ENCODE peak calls at places on chromosomes 12 and 14, in six cellular contexts. W is WTC11, F is A549, C is HepG2, O is H1, A is K562. T is an unnamed sample.

GRCh38 chr14:94592457-94592856 is 11.2 kb downstream of the SERPINA5 start:
- DNase-seq in W (no peak), F (no peak), C (no peak), O (no peak), A (no peak), T (no peak)

GRCh38 chr14:28902930-28903329 is 136.3 kb downstream of the FOXG1 start:
- DNase-seq in W (no peak), F (no peak), C (no peak), O (no peak), A (no peak), T (no peak)

GRCh38 chr14:103118019-103118662 is 5.1 kb upstream of the TNFAIP2 start:
- DNase-seq in W (no peak), F (no peak), C (no peak), O (no peak), A (no peak), T (peak)

GRCh38 chr12:104473374-104473983 is 16.7 kb downstream of the CHST11 start:
- DNase-seq in W (no peak), F (no peak), C (no peak), O (no peak), A (no peak), T (peak)

GRCh38 chr14:70770490-70770889 is 38.8 kb downstream of the MAP3K9 start:
- DNase-seq in W (no peak), F (no peak), C (no peak), O (no peak), A (no peak), T (no peak)

GRCh38 chr12:103441437-103442186 is 54.2 kb downstream of the C12orf42 start:
- DNase-seq in W (no peak), F (no peak), C (no peak), O (no peak), A (no peak), T (no peak)

GRCh38 chr12:101521136-101521535 is 46.0 kb downstream of the SPIC start:
- DNase-seq in W (no peak), F (no peak), C (no peak), O (no peak), A (no peak), T (no peak)

GRCh38 chr12:22627351-22627750 is 2.4 kb downstream of the ETNK1 start:
- DNase-seq in W (no peak), F (no peak), C (no peak), O (no peak), A (no peak), T (peak)

GRCh38 chr14:73714656-73715081 is 485 bp upstream of the PNMA1 start:
- DNase-seq in W (no peak), F (no peak), C (no peak), O (no peak), A (no peak), T (no peak)

GRCh38 chr12:123986374-123986920 is 13.4 kb downstream of the ZNF664 start:
- DNase-seq in W (no peak), F (no peak), C (no peak), O (no peak), A (no peak), T (no peak)

GRCh38 chr12:131389051-131390013 is 321.6 kb upstream of the SFSWAP start:
- DNase-seq in W (no peak), F (no peak), C (no peak), O (no peak), A (no peak), T (no peak)

GRCh38 chr14:66507722-66508546 is at the start of gene GPHN:
- DNase-seq in W (peak), F (peak), C (peak), O (peak), A (peak), T (peak)
- TF ChIP-seq CTCF in W (no peak), F (no peak), C (peak), O (no peak), A (no peak), T (no peak)

GRCh38 chr12:77946541-77947021 is 115.9 kb downstream of the NAV3 start:
- DNase-seq in W (no peak), F (no peak), C (no peak), O (no peak), A (no peak), T (no peak)
- TF ChIP-seq JUN in W (no peak), F (no peak), C (no peak), O (no peak), A (no peak), T (no peak)

DNA sequence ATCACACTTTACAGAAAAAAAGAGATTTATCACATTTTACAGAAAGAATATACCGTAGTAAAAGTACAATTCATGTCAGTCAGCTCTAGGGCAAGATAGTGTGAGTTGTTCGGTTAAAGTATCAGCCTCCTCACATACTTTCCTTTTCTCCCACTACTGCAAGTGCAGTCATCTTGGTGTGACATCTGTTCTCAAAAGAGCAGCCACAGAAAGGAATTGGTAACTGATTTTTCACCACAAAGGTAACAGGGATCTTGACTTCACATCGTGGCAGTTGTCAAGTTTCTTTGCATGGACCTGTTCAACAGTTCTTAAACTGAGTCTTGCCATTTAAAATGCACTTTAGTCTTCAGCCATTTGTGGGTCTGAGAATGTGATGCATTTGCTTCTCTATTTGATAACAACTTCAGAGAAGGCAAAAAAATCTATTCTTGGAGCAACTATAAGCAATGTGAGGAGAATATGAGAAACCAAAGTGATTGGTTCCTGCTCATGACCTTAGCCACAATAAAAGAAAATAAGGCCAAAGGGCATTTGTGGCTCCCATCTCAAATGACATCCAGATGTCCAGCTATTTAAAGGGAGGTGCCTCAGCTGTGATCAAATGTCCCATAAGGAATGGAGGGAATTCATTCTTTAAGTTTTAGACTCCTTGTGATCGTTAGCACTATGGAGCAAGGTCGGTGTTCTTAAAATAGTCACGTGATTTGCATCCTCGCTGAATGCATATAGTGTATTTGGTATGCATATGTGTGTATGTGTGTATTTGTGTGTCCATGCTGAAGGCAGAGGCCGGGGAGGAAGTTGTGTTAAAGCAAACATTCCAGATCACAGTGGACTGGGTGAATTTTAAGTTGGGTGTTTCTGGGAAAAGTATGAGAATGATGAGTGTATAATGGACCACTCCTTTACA is 5.3 kb upstream of the E2F7 start:
- DNase-seq in W (no peak), F (no peak), C (no peak), O (no peak), A (no peak), T (no peak)
- TF ChIP-seq CTCF in W (no peak), F (no peak), C (no peak), O (no peak), A (no peak), T (no peak)

GRCh38 chr12:50639721-50640120 is 124.2 kb upstream of the ATF1 start:
- DNase-seq in W (no peak), F (no peak), C (no peak), O (no peak), A (no peak), T (no peak)
- TF ChIP-seq JUN in W (no peak), F (no peak), C (no peak), O (no peak), A (no peak), T (no peak)

GRCh38 chr12:1665366-1665765 is 25.5 kb upstream of the ADIPOR2 start:
- DNase-seq in W (no peak), F (no peak), C (no peak), O (no peak), A (no peak), T (no peak)

GRCh38 chr12:1663440-1664132 is 27.3 kb upstream of the ADIPOR2 start:
- DNase-seq in W (no peak), F (no peak), C (no peak), O (no peak), A (no peak), T (no peak)

GRCh38 chr12:1666685-1667162 is 24.1 kb upstream of the ADIPOR2 start:
- DNase-seq in W (no peak), F (no peak), C (peak), O (no peak), A (no peak), T (peak)

GRCh38 chr12:1668833-1669543 is 21.9 kb upstream of the ADIPOR2 start:
- DNase-seq in W (no peak), F (no peak), C (peak), O (no peak), A (peak), T (peak)

DNA sequence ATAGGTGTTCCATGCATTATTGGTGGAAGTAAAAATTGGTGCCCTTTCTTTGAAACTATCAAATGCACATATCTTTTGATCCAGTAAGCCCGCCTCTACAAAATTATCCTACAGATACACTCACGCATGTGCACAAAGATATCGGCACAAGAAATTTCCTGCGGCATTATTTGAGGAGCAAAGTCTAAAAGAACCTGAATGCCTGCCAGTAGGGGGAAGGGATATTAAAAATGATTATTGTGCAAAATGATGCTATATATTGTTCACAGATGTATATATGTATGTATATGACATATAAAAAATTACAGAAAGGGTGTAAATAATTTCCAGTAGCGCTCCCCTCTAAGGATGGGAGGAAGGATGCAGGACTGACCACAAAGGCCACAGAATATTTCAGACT is 24.7 kb upstream of the ADIPOR2 start:
- DNase-seq in W (no peak), F (no peak), C (peak), O (no peak), A (no peak), T (no peak)
- TF ChIP-seq CTCF in W (no peak), F (no peak), C (no peak), O (no peak), A (no peak), T (no peak)

DNA sequence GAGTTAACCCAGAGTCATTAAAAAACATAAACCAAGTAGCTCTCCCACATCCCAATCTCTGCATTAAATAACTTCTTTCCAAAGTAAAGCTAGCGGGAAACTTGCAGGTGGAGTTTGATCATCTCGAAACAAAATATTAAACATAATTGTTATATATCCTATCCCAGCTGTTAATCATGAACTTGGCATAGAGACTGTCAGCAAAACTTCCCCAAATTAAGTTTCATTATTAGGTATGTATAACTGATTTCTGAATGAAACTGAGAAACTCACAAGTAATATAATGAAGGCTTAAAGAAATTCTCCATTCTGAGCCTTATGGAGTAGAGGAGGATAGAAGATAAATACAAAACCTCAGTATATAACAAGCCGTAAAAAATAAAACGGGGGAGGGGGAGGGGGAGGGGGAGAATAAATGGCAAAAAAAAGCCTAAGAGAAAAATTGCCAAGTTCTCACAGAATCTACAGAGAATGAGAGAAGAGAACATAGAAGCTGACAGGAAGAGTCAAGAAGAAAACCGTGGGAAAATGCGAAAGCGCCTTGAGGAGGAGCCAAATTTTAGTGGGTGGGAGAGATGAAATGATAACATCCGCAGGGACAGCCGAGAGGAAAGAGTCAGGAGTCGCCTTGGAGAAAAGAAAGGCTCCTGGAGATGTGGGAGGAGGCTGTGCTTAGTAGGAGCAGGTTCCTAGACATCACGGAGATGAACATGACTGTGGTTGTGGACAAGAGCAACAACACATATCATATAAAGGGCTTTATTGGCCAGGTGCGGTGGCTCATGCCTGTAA is 49.6 kb downstream of the PHLDA1 start:
- DNase-seq in W (no peak), F (peak), C (no peak), O (no peak), A (peak), T (peak)
- TF ChIP-seq JUN in W (no peak), F (no peak), C (no peak), O (no peak), A (no peak), T (no peak)

T was measured in endothelial cell of umbilical vein.